ENCODE peak calls at places on chromosomes 4 and X, in six cellular contexts. T, Q, C, E, V and R are unnamed samples.

GRCh38 chrX:119758682-119759332 is 419 bp downstream of the SOWAHD start:
- DNase-seq in T (no peak), Q (peak), C (no peak), E (peak), V (no peak), R (peak)

GRCh38 chr4:120858776-120859175 is 63.8 kb downstream of the PRDM5 start:
- DNase-seq in T (peak), Q (peak), C (no peak), E (no peak), V (no peak), R (no peak)

GRCh38 chr4:3329887-3330286 is 37.1 kb downstream of the RGS12 start:
- DNase-seq in T (no peak), Q (no peak), C (no peak), E (peak), V (no peak), R (no peak)

GRCh38 chr4:149709640-149710039 is 106.0 kb downstream of the IQCM start:
- DNase-seq in T (peak), Q (peak), C (no peak), E (no peak), V (no peak), R (no peak)

GRCh38 chrX:53383376-53384087 is 38.9 kb downstream of the SMC1A start:
- DNase-seq in T (no peak), Q (no peak), C (no peak), E (no peak), V (no peak), R (no peak)

GRCh38 chr4:3270141-3270611 is 21.2 kb downstream of the MSANTD1 start:
- DNase-seq in T (no peak), Q (no peak), C (no peak), E (peak), V (no peak), R (no peak)

GRCh38 chr4:72525938-72526337 is 43.1 kb downstream of the ADAMTS3 start:
- DNase-seq in T (peak), Q (peak), C (no peak), E (no peak), V (no peak), R (no peak)

GRCh38 chrX:153440556-153441135 is 5.2 kb downstream of the TREX2 start:
- DNase-seq in T (no peak), Q (no peak), C (no peak), E (no peak), V (no peak), R (no peak)

GRCh38 chrX:81414630-81415029 is 212.7 kb downstream of the SH3BGRL start:
- DNase-seq in T (no peak), Q (no peak), C (no peak), E (no peak), V (no peak), R (no peak)

GRCh38 chr4:27176400-27176799 is 315.8 kb downstream of the STIM2 start:
- DNase-seq in T (peak), Q (peak), C (peak), E (peak), V (no peak), R (peak)

GRCh38 chr4:84931274-84931673 is 35.2 kb downstream of the WDFY3 start:
- DNase-seq in T (no peak), Q (no peak), C (no peak), E (no peak), V (no peak), R (no peak)

GRCh38 chr4:71270901-71271300 is 67.9 kb upstream of the SLC4A4 start:
- DNase-seq in T (peak), Q (peak), C (peak), E (peak), V (peak), R (peak)

GRCh38 chr4:172680701-172681100 is 487.9 kb upstream of the GALNT7 start:
- DNase-seq in T (peak), Q (peak), C (no peak), E (no peak), V (no peak), R (no peak)

GRCh38 chr4:160510925-160511324 is 1408.0 kb downstream of the RAPGEF2 start:
- DNase-seq in T (no peak), Q (peak), C (no peak), E (no peak), V (no peak), R (no peak)

GRCh38 chr4:80990851-80991250 is 39.7 kb upstream of the BMP3 start:
- DNase-seq in T (no peak), Q (no peak), C (peak), E (no peak), V (no peak), R (no peak)

GRCh38 chr4:81470456-81471327 is 1.0 kb downstream of the RASGEF1B start:
- DNase-seq in T (no peak), Q (peak), C (no peak), E (peak), V (no peak), R (peak)

GRCh38 chrX:15947648-15948317 is 93.2 kb upstream of the AP1S2 start:
- DNase-seq in T (peak), Q (peak), C (peak), E (peak), V (no peak), R (peak)

GRCh38 chr4:6019316-6020263 is 1.4 kb upstream of the C4orf50 start:
- DNase-seq in T (peak), Q (peak), C (peak), E (peak), V (no peak), R (peak)

GRCh38 chr4:22739933-22740332 is 47.2 kb downstream of the GBA3 start:
- DNase-seq in T (no peak), Q (no peak), C (no peak), E (no peak), V (no peak), R (no peak)

GRCh38 chr4:185805979-185806378 is 6.0 kb downstream of the SORBS2 start:
- DNase-seq in T (no peak), Q (no peak), C (no peak), E (no peak), V (no peak), R (no peak)

GRCh38 chr4:1712216-1713002 is at the start of gene SLBP:
- DNase-seq in T (peak), Q (peak), C (peak), E (peak), V (peak), R (peak)
- H2BK120ac ChIP-seq in T (peak), Q (peak), C (peak), E (no peak), V (peak), R (no peak)

GRCh38 chr4:73687414-73687813 is 53.0 kb upstream of the CXCL8 start:
- DNase-seq in T (no peak), Q (no peak), C (no peak), E (no peak), V (no peak), R (no peak)

GRCh38 chr4:73682508-73682907 is 57.9 kb upstream of the CXCL8 start:
- DNase-seq in T (no peak), Q (no peak), C (no peak), E (no peak), V (no peak), R (no peak)

GRCh38 chr4:73683033-73683432 is 57.3 kb upstream of the CXCL8 start:
- DNase-seq in T (no peak), Q (no peak), C (no peak), E (no peak), V (no peak), R (no peak)

GRCh38 chr4:73679836-73680235 is 59.6 kb upstream of the RASSF6 start:
- DNase-seq in T (peak), Q (no peak), C (no peak), E (no peak), V (no peak), R (no peak)

DNA sequence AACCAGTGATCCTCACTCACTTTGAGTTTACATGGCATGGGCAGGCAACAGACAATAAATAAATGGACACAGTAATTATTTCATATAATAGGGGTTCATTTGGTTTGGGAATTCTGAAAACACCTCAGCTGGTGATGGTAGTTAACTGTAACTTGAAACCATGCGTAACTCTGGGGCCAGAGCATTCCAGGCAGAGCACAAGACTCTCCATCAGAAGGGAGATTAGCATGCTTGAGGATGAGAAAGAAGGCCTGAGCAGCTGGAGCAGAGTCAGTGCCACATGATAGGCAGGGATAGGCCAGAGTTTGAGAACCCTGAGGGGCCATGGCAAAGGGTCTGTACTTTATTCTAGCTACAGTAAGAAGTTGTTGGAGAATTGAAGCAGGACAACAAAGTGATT is 56.3 kb upstream of the CXCL8 start:
- DNase-seq in T (peak), Q (no peak), C (no peak), E (no peak), V (no peak), R (no peak)
- H3K14ac ChIP-seq in T (no peak), Q (no peak), C (no peak), E (no peak), V (no peak), R (no peak)

DNA sequence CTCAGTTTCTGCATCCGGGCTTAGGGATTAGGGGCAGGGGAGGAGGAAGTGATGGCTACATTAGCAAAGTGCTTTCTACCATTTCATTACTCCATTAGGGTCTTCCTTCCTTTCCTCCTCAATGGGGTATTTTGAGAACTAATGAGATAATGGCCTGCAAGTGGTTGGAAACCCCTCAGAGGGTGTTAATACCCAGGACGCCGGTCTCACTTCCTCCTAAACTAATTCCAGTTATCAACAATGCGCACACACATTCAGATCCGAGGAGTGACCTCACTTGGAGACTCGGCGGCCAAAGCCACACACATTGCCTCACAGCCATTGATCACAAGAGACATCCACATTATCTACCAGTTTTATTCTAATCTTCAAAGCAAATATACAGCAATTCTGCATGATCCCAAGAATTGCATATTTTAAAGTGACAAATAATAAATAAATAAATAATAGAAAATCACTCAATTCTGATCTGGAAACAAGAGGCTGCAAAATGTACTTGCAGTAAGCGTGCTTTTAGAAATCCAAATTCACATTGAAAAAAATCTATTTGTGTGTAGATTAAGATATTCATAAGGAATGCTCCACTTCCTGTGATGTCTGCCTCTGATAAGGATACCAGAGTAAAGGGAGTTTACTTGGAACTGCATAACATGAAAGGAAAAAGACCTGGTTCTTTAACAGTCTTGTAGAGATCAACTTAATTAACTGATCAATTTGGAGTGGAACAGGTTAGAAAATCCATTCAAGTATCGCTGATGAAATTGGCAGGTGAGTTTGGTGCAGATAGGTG is 329.1 kb downstream of the FBXW7 start:
- DNase-seq in T (no peak), Q (peak), C (no peak), E (no peak), V (no peak), R (no peak)
- H2AFZ ChIP-seq in T (no peak), Q (no peak), C (no peak), E (peak), V (no peak), R (peak)

DNA sequence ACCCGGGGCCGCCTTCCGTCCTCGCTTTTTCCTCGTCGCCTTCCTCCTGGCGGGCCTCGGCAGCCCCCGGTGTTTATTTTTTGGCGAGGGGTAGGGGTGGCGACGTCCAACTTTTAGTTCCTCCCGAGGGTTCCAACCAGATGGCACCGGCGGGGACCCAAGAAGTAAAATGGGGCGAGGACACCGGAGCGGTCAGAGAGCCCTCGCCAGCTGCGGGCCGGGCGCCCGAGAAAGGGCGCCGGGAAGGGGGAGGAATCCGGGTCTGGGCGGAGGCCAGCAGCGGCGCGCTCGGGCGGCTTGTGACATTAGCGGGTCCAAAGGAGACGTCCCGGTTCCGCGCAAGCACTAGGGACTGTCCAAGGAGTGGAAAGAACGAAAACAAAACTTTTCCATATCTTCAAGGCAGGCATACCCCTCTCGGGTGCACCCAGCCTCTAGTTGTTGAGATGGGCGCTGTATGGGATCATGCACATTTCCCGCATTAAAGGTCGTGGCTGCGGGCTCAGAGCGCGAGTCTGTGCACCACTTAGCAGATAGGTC is 691 bp upstream of the USP46 start:
- DNase-seq in T (no peak), Q (peak), C (peak), E (peak), V (peak), R (no peak)
- H2BK120ac ChIP-seq in T (peak), Q (peak), C (no peak), E (no peak), V (peak), R (no peak)

DNA sequence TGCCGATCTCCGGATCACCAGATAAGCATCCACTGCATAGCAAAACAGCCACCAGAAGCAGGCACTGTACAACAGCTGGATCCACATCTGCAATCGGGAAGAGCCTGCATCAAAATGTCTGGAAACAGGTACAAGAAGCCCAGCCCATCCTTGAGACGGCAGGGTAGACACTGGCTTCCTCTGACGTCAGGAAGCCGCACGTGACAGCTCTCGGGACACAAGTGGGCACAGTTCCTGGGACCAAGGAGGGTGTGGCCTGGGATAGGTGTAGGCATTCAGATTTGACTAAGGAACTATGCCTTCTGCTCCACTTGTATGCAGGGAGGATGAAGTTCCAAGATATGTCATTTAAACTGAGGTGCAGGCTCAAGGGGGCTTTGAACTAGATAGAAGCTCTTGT is 6.3 kb downstream of the GPR143 start:
- DNase-seq in T (no peak), Q (no peak), C (no peak), E (no peak), V (no peak), R (no peak)
- H3K14ac ChIP-seq in T (no peak), Q (no peak), C (no peak), E (no peak), V (no peak), R (no peak)